ENCODE peak calls at places on chromosomes 13 and 19, in nine cellular contexts. U is NCI-H2029, Q is endothelial cell, P is SJSA1, V is cerebellum, G is AG09309, R is activated T-cell treated with anti-CD3 and anti-CD28 coated beads for 48 hours, C is GM04503, K is AG04449. L is an unnamed sample.

GRCh38 chr19:33700408-33700757 is 78.6 kb downstream of the CHST8 start:
- DNase-seq in U (no peak), Q (no peak), P (no peak), V (no peak), G (no peak), R (no peak), C (no peak), K (no peak), L (no peak)

GRCh38 chr19:17765069-17765618 is 13.9 kb downstream of the FCHO1 start:
- DNase-seq in U (no peak), Q (no peak), P (no peak), V (no peak), G (no peak), R (no peak), C (no peak), K (no peak), L (no peak)

GRCh38 chr19:12952488-12953455 is 4.3 kb downstream of the GADD45GIP1 start:
- DNase-seq in U (no peak), Q (no peak), P (no peak), V (peak; percentile 83), G (no peak), R (no peak), C (no peak), K (no peak), L (no peak)

GRCh38 chr13:35549481-35549880 is 73.0 kb upstream of the MAB21L1 start:
- DNase-seq in U (no peak), Q (no peak), P (no peak), V (no peak), G (peak; percentile 25), R (no peak), C (peak; percentile 49), K (peak; percentile 55), L (no peak)

GRCh38 chr13:98484289-98485219 is 92.4 kb downstream of the STK24 start:
- DNase-seq in U (peak; percentile 68), Q (peak; percentile 38), P (peak; percentile 97), V (no peak), G (peak; percentile 90), R (peak; percentile 65), C (peak; percentile 80), K (peak; percentile 87), L (peak; percentile 84)

GRCh38 chr13:65555973-65556372 is 1674.2 kb downstream of the PCDH9 start:
- DNase-seq in U (no peak), Q (no peak), P (no peak), V (no peak), G (no peak), R (no peak), C (no peak), K (no peak), L (no peak)

GRCh38 chr13:113413178-113413897 is 40.0 kb downstream of the ADPRHL1 start:
- DNase-seq in U (no peak), Q (no peak), P (no peak), V (no peak), G (no peak), R (no peak), C (no peak), K (no peak), L (no peak)

GRCh38 chr19:16537111-16537510 is 5.1 kb downstream of the CHERP start:
- DNase-seq in U (no peak), Q (no peak), P (no peak), V (no peak), G (no peak), R (no peak), C (no peak), K (no peak), L (no peak)

GRCh38 chr13:114339779-114340534 is 25.7 kb downstream of the CHAMP1 start:
- DNase-seq in U (peak; percentile 50), Q (no peak), P (peak; percentile 12), V (no peak), G (no peak), R (no peak), C (no peak), K (no peak), L (peak; percentile 70)

GRCh38 chr13:26062853-26063444 is 11.1 kb upstream of the SHISA2 start:
- DNase-seq in U (peak; percentile 12), Q (peak; percentile 54), P (peak; percentile 35), V (peak; percentile 75), G (peak; percentile 23), R (no peak), C (peak; percentile 4), K (no peak), L (peak; percentile 58)

GRCh38 chr13:70357031-70357430 is 248.8 kb upstream of the KLHL1 start:
- DNase-seq in U (no peak), Q (no peak), P (no peak), V (no peak), G (no peak), R (no peak), C (no peak), K (no peak), L (no peak)

GRCh38 chr13:46386996-46387851 is at the start of gene RUBCNL:
- DNase-seq in U (no peak), Q (peak; percentile 17), P (peak; percentile 3), V (peak; percentile 7), G (no peak), R (peak; percentile 47), C (no peak), K (no peak), L (peak; percentile 59)

GRCh38 chr19:33273065-33273736 is 29.1 kb downstream of the CEBPA start:
- DNase-seq in U (no peak), Q (no peak), P (no peak), V (no peak), G (no peak), R (no peak), C (no peak), K (no peak), L (no peak)

GRCh38 chr13:45393941-45394570 is 24.1 kb downstream of the SLC25A30 start:
- DNase-seq in U (no peak), Q (peak; percentile 41), P (no peak), V (peak; percentile 58), G (no peak), R (no peak), C (no peak), K (no peak), L (peak; percentile 63)

GRCh38 chr19:12965017-12965811 is 4.2 kb upstream of the DAND5 start:
- DNase-seq in U (peak; percentile 69), Q (peak; percentile 91), P (peak; percentile 87), V (peak; percentile 86), G (no peak), R (peak; percentile 85), C (no peak), K (no peak), L (peak; percentile 87)

GRCh38 chr13:34762312-34762711 is 179.8 kb upstream of the NBEA start:
- DNase-seq in U (no peak), Q (no peak), P (no peak), V (no peak), G (no peak), R (no peak), C (no peak), K (no peak), L (no peak)

GRCh38 chr13:20980899-20981298 is 78.4 kb upstream of the XPO4 start:
- DNase-seq in U (no peak), Q (no peak), P (no peak), V (no peak), G (no peak), R (no peak), C (no peak), K (no peak), L (no peak)

GRCh38 chr19:45676851-45677263 is 8.8 kb downstream of the GIPR start:
- DNase-seq in U (no peak), Q (no peak), P (no peak), V (no peak), G (no peak), R (peak; percentile 40), C (no peak), K (no peak), L (peak; percentile 80)

GRCh38 chr13:43145556-43145955 is 122.2 kb downstream of the DNAJC15 start:
- DNase-seq in U (no peak), Q (no peak), P (no peak), V (no peak), G (no peak), R (no peak), C (no peak), K (no peak), L (no peak)

GRCh38 chr13:74131206-74131605 is 3.0 kb downstream of the KLF12 start:
- DNase-seq in U (no peak), Q (no peak), P (peak; percentile 12), V (no peak), G (no peak), R (no peak), C (no peak), K (no peak), L (no peak)

GRCh38 chr19:13260883-13261653 is 110.9 kb downstream of the IER2 start:
- DNase-seq in U (no peak), Q (no peak), P (peak; percentile 9), V (no peak), G (peak; percentile 66), R (no peak), C (peak; percentile 80), K (peak; percentile 36), L (peak; percentile 67)

GRCh38 chr13:27280009-27280646 is 9.5 kb downstream of the RASL11A start:
- DNase-seq in U (no peak), Q (no peak), P (no peak), V (no peak), G (no peak), R (no peak), C (no peak), K (no peak), L (no peak)

L was measured in activated CD8-positive, alpha-beta T cell treated with anti-CD3 and anti-CD28 coated beads for 36 hours.